ENCODE peak calls at places on chromosome 22, in nine cellular contexts. Y, V, A, K, M, X, F, J and G are unnamed samples.
A peak's percentile ranks its signal among the peaks of the same experiment; 100 is the strongest.

GRCh38 chr22:26573026-26573662 is 16.8 kb downstream of the TPST2 start:
- DNase-seq in Y (no peak), V (no peak), A (no peak), K (no peak), M (no peak), X (no peak), F (no peak), J (no peak), G (no peak)

GRCh38 chr22:39173787-39174497 is 21.5 kb upstream of the CBX7 start:
- DNase-seq in Y (no peak), V (no peak), A (no peak), K (no peak), M (peak; percentile 20), X (no peak), F (no peak), J (no peak), G (no peak)

GRCh38 chr22:49668402-49668801 is 159.3 kb downstream of the BRD1 start:
- DNase-seq in Y (no peak), V (no peak), A (no peak), K (no peak), M (no peak), X (no peak), F (no peak), J (no peak), G (no peak)

GRCh38 chr22:48758905-48759875 is 1068.5 kb downstream of the BRD1 start:
- DNase-seq in Y (no peak), V (no peak), A (peak; percentile 1), K (no peak), M (no peak), X (no peak), F (no peak), J (no peak), G (no peak)

GRCh38 chr22:19622061-19622441 is 92.3 kb upstream of the SEPTIN5 start:
- DNase-seq in Y (no peak), V (no peak), A (no peak), K (no peak), M (no peak), X (no peak), F (peak; percentile 82), J (no peak), G (no peak)

GRCh38 chr22:26124991-26125725 is 44.1 kb upstream of the SEZ6L start:
- DNase-seq in Y (no peak), V (no peak), A (no peak), K (no peak), M (no peak), X (no peak), F (no peak), J (no peak), G (peak; percentile 70)

GRCh38 chr22:48635825-48636224 is 1191.8 kb downstream of the BRD1 start:
- DNase-seq in Y (peak; percentile 81), V (no peak), A (no peak), K (no peak), M (no peak), X (no peak), F (no peak), J (no peak), G (no peak)

GRCh38 chr22:22023581-22024137 is 41.1 kb upstream of the TOP3B start:
- DNase-seq in Y (no peak), V (no peak), A (no peak), K (no peak), M (no peak), X (no peak), F (no peak), J (no peak), G (no peak)

GRCh38 chr22:26786398-26786797 is 129.0 kb downstream of the MIAT start:
- DNase-seq in Y (no peak), V (no peak), A (no peak), K (no peak), M (no peak), X (no peak), F (no peak), J (no peak), G (no peak)

GRCh38 chr22:30314918-30315317 is 11.8 kb downstream of the TBC1D10A start:
- DNase-seq in Y (no peak), V (no peak), A (no peak), K (no peak), M (no peak), X (no peak), F (no peak), J (no peak), G (no peak)

GRCh38 chr22:27513021-27513420 is 288.5 kb downstream of the MN1 start:
- DNase-seq in Y (no peak), V (no peak), A (no peak), K (no peak), M (no peak), X (no peak), F (no peak), J (no peak), G (no peak)

GRCh38 chr22:36933629-36934028 is 20.2 kb downstream of the CSF2RB start:
- DNase-seq in Y (no peak), V (no peak), A (no peak), K (no peak), M (no peak), X (no peak), F (no peak), J (no peak), G (no peak)
- H3K36me3 ChIP-seq in Y (no peaks in the 10 kb centered on the region), V (no peaks in the 10 kb centered on the region), A (no peaks in the 10 kb centered on the region), K (no peaks in the 10 kb centered on the region), M (no peaks in the 10 kb centered on the region), X (no peaks in the 10 kb centered on the region), F (no peaks in the 10 kb centered on the region), J (no peaks in the 10 kb centered on the region), G (no peaks in the 10 kb centered on the region)

GRCh38 chr22:46086577-46087335 is 63.6 kb upstream of the PPARA start:
- DNase-seq in Y (no peak), V (no peak), A (no peak), K (no peak), M (peak; percentile 86), X (no peak), F (no peak), J (peak; percentile 70), G (no peak)
- TF ChIP-seq EZH2phosphoT487 in Y (no peak), V (no peak), A (no peak), K (no peak), M (no peak), X (no peak), F (no peak), J (no peak), G (no peak)

DNA sequence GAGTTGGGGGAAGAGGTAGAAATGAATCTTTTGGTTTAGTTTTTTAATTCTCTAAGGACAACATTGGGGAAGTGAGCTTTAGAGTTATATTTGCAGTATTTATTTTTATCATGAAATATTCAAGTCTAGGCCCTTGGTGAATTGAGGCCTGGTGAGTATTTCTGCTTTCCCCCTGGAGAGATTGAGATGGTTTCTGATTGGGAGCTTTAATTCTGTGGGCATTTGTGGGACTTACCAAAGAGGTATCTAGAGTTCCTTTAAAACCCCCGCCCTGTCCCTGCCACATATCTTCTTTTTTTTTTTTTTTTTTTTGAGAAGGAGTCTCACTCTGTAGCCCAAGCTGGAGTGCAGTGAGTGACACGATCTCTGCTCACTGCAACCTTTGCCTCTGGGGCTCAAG is 9.6 kb downstream of the ACO2 start:
- DNase-seq in Y (no peak), V (no peak), A (no peak), K (no peak), M (no peak), X (no peak), F (no peak), J (no peak), G (no peak)
- H3K79me2 ChIP-seq in Y (peaks cover 95% of the 10 kb centered on the region), V (peaks cover 99% of the 10 kb centered on the region), A (peaks cover 97% of the 10 kb centered on the region), K (peaks cover 91% of the 10 kb centered on the region), M (peaks cover 99% of the 10 kb centered on the region), X (peaks cover 92% of the 10 kb centered on the region), F (peaks cover 96% of the 10 kb centered on the region), J (peaks cover 51% of the 10 kb centered on the region), G (peaks cover 85% of the 10 kb centered on the region)

DNA sequence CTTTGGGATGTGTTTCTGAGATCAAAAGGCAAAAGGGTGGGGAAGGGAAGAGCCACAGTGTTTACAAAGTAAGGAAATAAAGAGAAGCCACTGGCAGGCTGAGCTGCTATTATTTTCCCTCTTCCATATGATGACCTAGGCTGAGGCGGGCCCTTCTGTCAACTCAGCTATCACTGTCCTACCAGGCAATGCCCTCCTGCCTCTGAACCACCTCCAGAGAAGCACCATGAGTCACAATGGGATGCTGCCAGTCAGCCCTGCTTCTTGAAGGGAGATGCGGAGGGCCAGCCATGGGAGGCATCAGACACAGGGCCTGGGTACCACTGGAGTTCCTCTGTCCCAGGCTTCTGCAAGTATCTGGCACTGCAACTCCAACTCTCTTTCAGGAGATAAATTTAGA is 107.9 kb upstream of the BID start:
- DNase-seq in Y (no peak), V (no peak), A (no peak), K (no peak), M (no peak), X (no peak), F (no peak), J (no peak), G (no peak)
- H3K36me3 ChIP-seq in Y (no peaks in the 10 kb centered on the region), V (no peaks in the 10 kb centered on the region), A (no peaks in the 10 kb centered on the region), K (peaks cover 7% of the 10 kb centered on the region), M (peaks cover 22% of the 10 kb centered on the region), X (peaks cover 26% of the 10 kb centered on the region), F (peaks cover 100% of the 10 kb centered on the region), J (peaks cover 10% of the 10 kb centered on the region), G (no peaks in the 10 kb centered on the region)

GRCh38 chr22:43014876-43015676 is at the start of gene PACSIN2:
- DNase-seq in Y (peak; percentile 99), V (peak; percentile 99), A (peak; percentile 99), K (peak; percentile 95), M (peak; percentile 99), X (peak; percentile 93), F (peak; percentile 99), J (peak; percentile 96), G (peak; percentile 100)

GRCh38 chr22:43012390-43012789 is 2.6 kb downstream of the PACSIN2 start:
- DNase-seq in Y (no peak), V (no peak), A (no peak), K (no peak), M (no peak), X (no peak), F (no peak), J (no peak), G (no peak)

GRCh38 chr22:43015677-43016042 is 711 bp upstream of the PACSIN2 start:
- DNase-seq in Y (no peak), V (no peak), A (no peak), K (no peak), M (no peak), X (no peak), F (no peak), J (no peak), G (no peak)

GRCh38 chr22:43013355-43014061 is 1.4 kb downstream of the PACSIN2 start:
- DNase-seq in Y (no peak), V (no peak), A (peak; percentile 33), K (peak; percentile 35), M (peak; percentile 64), X (no peak), F (peak; percentile 25), J (no peak), G (no peak)

DNA sequence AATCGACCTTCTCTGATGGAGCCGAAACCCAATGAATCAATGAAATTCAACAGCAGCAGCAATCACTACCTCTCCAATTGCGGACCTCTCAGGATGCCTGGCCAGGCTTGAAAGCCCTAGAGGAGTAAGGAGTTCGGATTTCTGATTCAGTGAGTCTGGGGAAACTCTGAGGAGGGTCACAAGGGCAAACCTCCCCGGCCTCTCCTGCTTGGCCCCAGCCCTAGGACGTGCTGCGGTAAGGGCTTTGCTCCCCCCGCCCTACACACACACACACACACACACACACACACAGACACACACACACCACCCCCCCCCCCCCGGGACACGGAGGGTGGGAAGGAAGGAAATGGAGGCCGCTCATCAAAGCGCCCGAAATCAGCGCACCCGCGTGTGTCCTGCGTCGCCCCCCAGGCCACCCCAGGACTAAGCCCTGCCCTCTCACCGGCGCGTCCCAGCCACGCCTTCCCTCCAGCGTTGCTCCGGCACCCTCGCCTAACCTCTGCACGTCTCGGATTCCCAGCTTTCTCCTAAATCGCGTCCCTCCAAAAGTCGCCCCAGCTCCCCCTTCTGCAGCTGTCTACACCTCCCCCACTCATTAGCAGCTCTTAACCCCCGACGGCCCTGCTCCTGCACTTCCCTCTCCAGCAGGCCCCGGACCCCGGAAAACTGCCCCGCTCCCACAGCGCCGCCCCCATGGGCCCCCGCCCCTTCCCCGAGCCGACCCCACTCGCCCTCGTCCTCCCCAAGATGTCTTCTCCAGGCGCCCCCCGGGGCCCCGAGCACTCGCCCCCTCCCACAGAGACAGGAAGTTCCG is 680 bp downstream of the PACSIN2 start:
- DNase-seq in Y (peak; percentile 14), V (peak; percentile 77), A (peak; percentile 71), K (peak; percentile 34), M (peak; percentile 79), X (no peak), F (peak; percentile 52), J (peak; percentile 54), G (peak; percentile 80)
- TF ChIP-seq EZH2phosphoT487 in Y (no peak), V (no peak), A (no peak), K (no peak), M (no peak), X (no peak), F (no peak), J (no peak), G (no peak)